ENCODE peak calls at places on chromosomes 1 and 21, in five cellular contexts. U, Q, S, K and Z are unnamed samples. For H3K9me3, the result is how much of the 10 kb centered on the place peaks cover.

GRCh38 chr1:87369736-87370135 is 41.1 kb downstream of the LMO4 start:
- DNase-seq in U (no peak), K (no peak), S (no peak), Q (no peak), Z (no peak)

GRCh38 chr1:167554028-167554779 is 642 bp upstream of the CREG1 start:
- DNase-seq in U (peak), Q (no peak), S (no peak), K (no peak), Z (no peak)

GRCh38 chr1:161905269-161905884 is 118.3 kb downstream of the OLFML2B start:
- DNase-seq in S (peak), U (peak), Q (peak), K (peak), Z (peak)

GRCh38 chr1:160614410-160614809 is 32.4 kb downstream of the SLAMF1 start:
- DNase-seq in Q (no peak), K (no peak), S (no peak), U (no peak), Z (no peak)

GRCh38 chr1:12053752-12054548 is 9.2 kb upstream of the TNFRSF8 start:
- DNase-seq in U (no peak), K (no peak), S (no peak), Q (no peak), Z (no peak)

GRCh38 chr1:12604114-12604874 is 13.7 kb downstream of the DHRS3 start:
- DNase-seq in S (peak), Q (peak), K (no peak), U (no peak), Z (peak)

GRCh38 chr1:206492589-206492988 is 14.7 kb upstream of the RASSF5 start:
- DNase-seq in U (no peak), K (no peak), Q (no peak), S (no peak), Z (no peak)

GRCh38 chr1:240282061-240282830 is 190.6 kb downstream of the FMN2 start:
- DNase-seq in K (no peak), S (peak), U (no peak), Q (no peak), Z (no peak)

GRCh38 chr1:193558491-193559028 is 372.1 kb upstream of the B3GALT2 start:
- DNase-seq in S (peak), Q (peak), K (no peak), U (no peak), Z (no peak)

GRCh38 chr1:22255341-22256212 is 112.7 kb upstream of the WNT4 start:
- DNase-seq in U (no peak), S (no peak), K (no peak), Q (no peak), Z (peak)

GRCh38 chr1:21234779-21235178 is 55.5 kb downstream of the ECE1 start:
- DNase-seq in K (no peak), U (no peak), S (peak), Q (no peak), Z (no peak)

GRCh38 chr1:201385299-201385891 is 7.9 kb upstream of the TNNT2 start:
- DNase-seq in K (peak), Q (no peak), U (peak), S (peak), Z (peak)

GRCh38 chr1:107529511-107530149 is 388.8 kb downstream of the NTNG1 start:
- DNase-seq in S (peak), Q (no peak), K (peak), U (peak), Z (peak)

GRCh38 chr1:17553970-17554369 is 14.5 kb downstream of the ARHGEF10L start:
- DNase-seq in U (no peak), Q (peak), K (no peak), S (peak), Z (peak)

GRCh38 chr21:43209575-43210453 is 41.0 kb downstream of the CRYAA start:
- DNase-seq in K (no peak), U (no peak), Q (no peak), S (peak), Z (peak)

GRCh38 chr1:31714442-31715096 is 10.8 kb upstream of the COL16A1 start:
- DNase-seq in U (peak), S (peak), Q (no peak), K (peak), Z (peak)

GRCh38 chr1:110084226-110085078 is 14.0 kb upstream of the ALX3 start:
- DNase-seq in U (peak), S (peak), Q (no peak), K (peak), Z (peak)

GRCh38 chr1:22111620-22112019 is 31.3 kb downstream of the WNT4 start:
- DNase-seq in Q (no peak), U (no peak), S (peak), K (no peak), Z (no peak)

GRCh38 chr21:14917762-14918161 is 147.0 kb downstream of the NRIP1 start:
- DNase-seq in Q (no peak), U (no peak), K (no peak), S (no peak), Z (no peak)

GRCh38 chr1:229887043-229887822 is 179.8 kb upstream of the GALNT2 start:
- DNase-seq in S (peak), K (no peak), U (no peak), Q (no peak), Z (no peak)

GRCh38 chr1:37161171-37161570 is 126.9 kb upstream of the GRIK3 start:
- DNase-seq in U (no peak), K (no peak), S (no peak), Q (no peak), Z (no peak)

GRCh38 chr1:147568551-147568950 is 27.2 kb downstream of the BCL9 start:
- DNase-seq in Q (no peak), S (no peak), K (no peak), U (no peak), Z (no peak)

GRCh38 chr1:8495928-8496401 is 178.1 kb downstream of the SLC45A1 start:
- DNase-seq in S (no peak), U (no peak), K (no peak), Q (peak), Z (no peak)

GRCh38 chr1:59827055-59827643 is 12.4 kb downstream of the HOOK1 start:
- DNase-seq in Q (no peak), U (no peak), S (no peak), K (no peak), Z (no peak)

GRCh38 chr1:151165281-151165737 is 393 bp downstream of the LYSMD1 start:
- DNase-seq in Q (no peak), K (no peak), U (peak), S (peak), Z (peak)

GRCh38 chr1:200438911-200439310 is 29.1 kb upstream of the ZNF281 start:
- DNase-seq in K (no peak), Q (no peak), S (peak), U (no peak), Z (no peak)

GRCh38 chr1:193471981-193472380 is 285.6 kb upstream of the B3GALT2 start:
- DNase-seq in U (no peak), K (no peak), S (no peak), Q (no peak), Z (no peak)

GRCh38 chr1:235075121-235075954 is 53.3 kb downstream of the TOMM20 start:
- DNase-seq in Q (no peak), K (peak), U (no peak), S (peak), Z (peak)

GRCh38 chr1:28190337-28190979 is 14.0 kb upstream of the PTAFR start:
- DNase-seq in S (no peak), K (no peak), Q (no peak), U (no peak), Z (no peak)

GRCh38 chr1:196152975-196153374 is 455.3 kb downstream of the KCNT2 start:
- DNase-seq in U (no peak), S (no peak), K (no peak), Q (no peak), Z (no peak)

GRCh38 chr1:84869750-84870149 is 23.3 kb downstream of the LPAR3 start:
- DNase-seq in U (no peak), S (peak), Q (no peak), K (no peak), Z (no peak)

GRCh38 chr21:14989359-14989758 is 75.4 kb downstream of the NRIP1 start:
- DNase-seq in U (no peak), S (peak), K (no peak), Q (no peak), Z (no peak)

GRCh38 chr1:226737819-226738420 is 1.2 kb downstream of the ITPKB start:
- DNase-seq in K (peak), U (peak), Q (no peak), S (peak), Z (peak)

GRCh38 chr1:211133841-211134669 is at the start of gene KCNH1:
- DNase-seq in S (peak), K (peak), U (peak), Q (peak), Z (peak)

GRCh38 chr1:18885311-18886002 is 16.9 kb downstream of the ALDH4A1 start:
- DNase-seq in U (no peak), Q (no peak), S (no peak), K (no peak), Z (no peak)

GRCh38 chr1:10969267-10969970 is 43.0 kb upstream of the TARDBP start:
- DNase-seq in S (no peak), Q (no peak), K (no peak), U (peak), Z (no peak)

GRCh38 chr1:10969971-10970332 is 42.5 kb upstream of the TARDBP start:
- DNase-seq in U (no peak), Q (no peak), S (no peak), K (no peak), Z (no peak)

GRCh38 chr1:10966233-10966632 is 46.2 kb upstream of the TARDBP start:
- DNase-seq in Q (no peak), K (no peak), S (no peak), U (no peak), Z (no peak)

GRCh38 chr1:10967105-10967504 is 45.3 kb upstream of the TARDBP start:
- DNase-seq in Q (no peak), S (no peak), K (no peak), U (no peak), Z (no peak)

DNA sequence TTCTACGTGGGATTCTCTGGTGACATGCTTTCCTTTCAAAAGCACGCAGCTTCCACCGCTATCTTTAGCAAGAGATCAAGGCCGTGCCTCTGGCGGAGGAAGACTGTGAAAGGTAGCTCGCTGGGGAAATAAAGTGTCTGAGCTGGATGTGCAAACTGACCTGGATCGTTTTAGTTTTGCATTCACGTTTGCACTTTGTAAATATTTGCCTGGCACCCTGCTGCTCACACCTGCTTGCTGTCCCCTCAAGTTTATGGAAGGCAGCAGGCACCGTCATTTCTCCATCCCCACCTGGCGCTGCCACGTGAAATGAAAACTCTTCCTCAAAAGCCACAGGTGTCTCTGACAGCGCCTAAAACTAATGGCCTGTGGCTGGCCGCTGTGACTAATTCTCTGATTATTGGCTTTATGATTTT is 44.0 kb upstream of the TARDBP start:
- DNase-seq in S (no peak), K (peak), U (no peak), Q (no peak), Z (no peak)
- TF ChIP-seq EZH2phosphoT487 in S (no peak), K (no peak), U (no peak), Q (no peak), Z (no peak)

GRCh38 chr1:47438321-47439150 is 692 bp downstream of the FOXD2 start:
- DNase-seq in K (no peak), U (peak), Q (no peak), S (peak), Z (no peak)

GRCh38 chr1:47436979-47437517 is 796 bp upstream of the FOXD2 start:
- DNase-seq in U (peak), S (peak), Q (no peak), K (no peak), Z (no peak)

GRCh38 chr1:47436304-47436978 is 1.4 kb upstream of the FOXD2 start:
- DNase-seq in Q (peak), S (peak), U (peak), K (peak), Z (peak)

GRCh38 chr1:47439151-47440051 is 1.6 kb downstream of the FOXD2 start:
- DNase-seq in U (peak), Q (no peak), K (no peak), S (no peak), Z (no peak)

DNA sequence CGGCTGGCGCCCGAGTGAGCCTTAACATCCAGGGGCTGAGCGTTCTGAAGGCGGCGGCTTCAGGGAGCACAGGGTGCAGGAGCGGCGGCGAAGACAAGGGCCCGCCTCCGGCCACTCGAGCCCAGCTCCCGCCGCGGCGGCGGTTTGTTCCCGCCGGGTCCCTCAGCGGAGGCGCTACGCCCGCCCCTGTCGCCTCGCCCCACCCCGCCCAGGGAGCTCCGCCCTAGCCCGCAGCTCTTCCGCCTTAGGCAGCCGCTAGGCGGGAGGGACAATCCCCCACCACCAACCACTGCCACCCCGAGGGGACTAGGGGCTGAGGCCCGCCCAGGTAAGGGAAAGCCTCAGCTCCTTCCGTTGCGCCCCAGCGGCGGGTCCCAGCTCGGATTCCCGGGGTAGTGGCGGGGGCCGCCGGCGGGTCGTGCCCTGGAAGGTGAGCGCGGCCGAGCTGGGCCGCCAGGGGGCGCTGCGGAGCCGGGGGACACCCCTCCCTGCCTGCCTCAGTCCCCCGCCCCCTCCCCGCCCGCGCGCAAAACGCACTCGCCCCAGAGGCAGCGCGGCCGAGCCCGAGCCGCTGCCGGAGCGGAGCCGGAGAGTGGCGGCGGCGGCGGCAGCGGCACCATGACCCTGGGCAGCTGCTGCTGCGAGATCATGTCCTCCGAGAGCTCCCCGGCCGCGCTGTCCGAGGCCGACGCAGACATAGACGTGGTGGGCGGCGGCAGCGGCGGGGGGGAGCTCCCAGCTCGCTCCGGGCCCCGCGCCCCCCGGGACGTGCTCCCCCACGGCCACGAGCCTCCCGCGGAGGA is at the start of gene FOXD2:
- DNase-seq in K (peak), U (peak), Q (peak), S (peak), Z (peak)
- TF ChIP-seq EZH2 in K (no peak), U (no peak), Q (no peak), S (no peak), Z (no peak)

GRCh38 chr1:152770411-152770810 is 4.5 kb upstream of the LCE1F start:
- DNase-seq in K (no peak), S (peak), U (no peak), Q (no peak), Z (no peak)
- H3K9me3 ChIP-seq in K (under half), S (under half), U (under half), Q (under half), Z (under half)

DNA sequence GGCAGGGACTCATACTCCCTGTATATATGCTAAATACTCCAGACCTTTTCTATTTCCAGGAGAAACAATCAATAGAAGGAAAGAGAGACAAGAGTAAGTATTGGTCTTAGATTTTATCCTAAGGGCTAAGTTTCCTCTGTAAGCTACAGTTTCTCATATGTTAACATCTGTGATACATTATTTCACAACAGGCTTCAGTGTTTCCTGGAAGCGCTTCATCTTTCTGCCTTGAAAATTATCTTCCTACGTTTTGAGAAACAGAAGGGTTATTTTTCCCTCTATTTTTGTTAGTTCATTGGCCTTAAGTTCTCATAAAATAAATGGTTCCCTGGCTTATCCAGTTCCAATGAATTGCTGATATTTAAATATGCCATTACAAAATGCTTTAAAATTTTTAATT is 15.6 kb downstream of the FMO1 start:
- DNase-seq in U (no peak), S (peak), Q (no peak), K (no peak), Z (no peak)
- TF ChIP-seq EZH2phosphoT487 in U (no peak), S (no peak), Q (no peak), K (no peak), Z (no peak)

GRCh38 chr1:39671433-39671792 is 494 bp downstream of the NT5C1A start:
- DNase-seq in K (no peak), U (peak), Q (no peak), S (peak), Z (peak)

GRCh38 chr1:39672551-39672947 is 642 bp upstream of the NT5C1A start:
- DNase-seq in U (peak), S (peak), K (peak), Q (no peak), Z (no peak)

GRCh38 chr1:39673215-39673614 is 1.3 kb upstream of the NT5C1A start:
- DNase-seq in U (no peak), S (no peak), Q (no peak), K (no peak), Z (no peak)

GRCh38 chr1:39670689-39671088 is 1.2 kb downstream of the NT5C1A start:
- DNase-seq in U (no peak), S (no peak), K (no peak), Q (no peak), Z (no peak)

GRCh38 chr1:39671793-39672550 is at the start of gene NT5C1A:
- DNase-seq in Q (no peak), U (peak), S (peak), K (peak), Z (peak)
- TF ChIP-seq EZH2 in Q (no peak), U (peak), S (peak), K (no peak), Z (no peak)